ENCODE peak calls at places on chromosome 13, in four cellular contexts. One of them, this sample, is unnamed.

GRCh38 chr13:49806126-49806536 is 13.6 kb upstream of the KPNA3 start:
- DNase-seq in Kasumi-1: no peak
- DNase-seq in endothelial cell: no peak
- DNase-seq in PC-3: peak
- DNase-seq in this sample: no peak

GRCh38 chr13:114282143-114282685 is 813 bp downstream of the UPF3A start:
- DNase-seq in Kasumi-1: peak
- DNase-seq in endothelial cell: peak
- DNase-seq in PC-3: peak
- DNase-seq in this sample: peak

GRCh38 chr13:37947419-37948140 is 78.0 kb upstream of the TRPC4 start:
- DNase-seq in Kasumi-1: no peak
- DNase-seq in endothelial cell: no peak
- DNase-seq in PC-3: no peak
- DNase-seq in this sample: no peak

GRCh38 chr13:44359983-44360375 is 13.6 kb upstream of the SERP2 start:
- DNase-seq in Kasumi-1: no peak
- DNase-seq in endothelial cell: no peak
- DNase-seq in PC-3: peak
- DNase-seq in this sample: no peak

GRCh38 chr13:48175200-48175599 is 57.8 kb upstream of the ITM2B start:
- DNase-seq in Kasumi-1: no peak
- DNase-seq in endothelial cell: no peak
- DNase-seq in PC-3: no peak
- DNase-seq in this sample: no peak

GRCh38 chr13:75832812-75833211 is 196.7 kb downstream of the LMO7 start:
- DNase-seq in Kasumi-1: no peak
- DNase-seq in endothelial cell: no peak
- DNase-seq in PC-3: no peak
- DNase-seq in this sample: no peak

GRCh38 chr13:50589651-50590054 is 253.8 kb downstream of the DLEU7 start:
- DNase-seq in Kasumi-1: no peak
- DNase-seq in endothelial cell: no peak
- DNase-seq in PC-3: peak
- DNase-seq in this sample: no peak

GRCh38 chr13:95756072-95756471 is 79.1 kb downstream of the DNAJC3 start:
- DNase-seq in Kasumi-1: no peak
- DNase-seq in endothelial cell: no peak
- DNase-seq in PC-3: no peak
- DNase-seq in this sample: no peak

GRCh38 chr13:97568850-97569249 is 134.9 kb downstream of the RAP2A start:
- DNase-seq in Kasumi-1: no peak
- DNase-seq in endothelial cell: peak
- DNase-seq in PC-3: peak
- DNase-seq in this sample: peak

GRCh38 chr13:107842562-107843180 is 372.7 kb downstream of the LIG4 start:
- DNase-seq in Kasumi-1: no peak
- DNase-seq in endothelial cell: no peak
- DNase-seq in PC-3: peak
- DNase-seq in this sample: no peak

GRCh38 chr13:99311748-99312492 is 4.7 kb upstream of the GPR183 start:
- DNase-seq in Kasumi-1: peak
- DNase-seq in endothelial cell: no peak
- DNase-seq in PC-3: no peak
- DNase-seq in this sample: no peak

GRCh38 chr13:37179646-37180045 is 74.2 kb upstream of the CSNK1A1L start:
- DNase-seq in Kasumi-1: no peak
- DNase-seq in endothelial cell: no peak
- DNase-seq in PC-3: no peak
- DNase-seq in this sample: no peak

GRCh38 chr13:32075150-32075851 is 43.7 kb downstream of the FRY start:
- DNase-seq in Kasumi-1: no peak
- DNase-seq in endothelial cell: no peak
- DNase-seq in PC-3: no peak
- DNase-seq in this sample: no peak

This sample was measured in iPS-NIHi11.